ENCODE peak calls at places on chromosomes 2 and 18, in eight cellular contexts. I is gastrocnemius medialis; P is WTC11; Q is activated T-cell treated with anti-CD3 and anti-CD28 coated beads, Interleukin-2, amount 50 U/mL, for 4 hours; E is CD8-positive, alpha-beta T cell; O is stimulated activated effector memory CD8-positive, alpha-beta T cell treated with anti-CD3 and anti-CD28 coated beads, Interleukin-12 subunit alpha, Interleukin-12 subunit beta, amount 100 ng/mL, for 72 hours; S is left cardiac atrium; X is psoas muscle. N is an unnamed sample.

GRCh38 chr2:3112131-3112530 is 265.5 kb downstream of the EIPR1 start:
- ATAC-seq in P (no peak), O (no peak), S (no peak), Q (no peak), X (no peak), E (no peak), I (no peak), N (no peak)

GRCh38 chr2:26989156-26989555 is 18.7 kb downstream of the MAPRE3 start:
- ATAC-seq in S (no peak), Q (no peak), P (no peak), I (no peak), O (no peak), X (no peak), E (no peak), N (no peak)

GRCh38 chr2:144239306-144239705 is 280.6 kb downstream of the ZEB2 start:
- ATAC-seq in E (no peak), Q (no peak), X (no peak), O (peak), S (no peak), I (no peak), P (no peak), N (no peak)

GRCh38 chr18:52190195-52190594 is 149.8 kb upstream of the DCC start:
- ATAC-seq in X (no peak), Q (no peak), O (no peak), S (no peak), E (no peak), P (no peak), I (no peak), N (no peak)

GRCh38 chr2:62208758-62209114 is 12.8 kb downstream of the B3GNT2 start:
- ATAC-seq in X (no peak), P (no peak), S (no peak), E (peak), O (peak), I (no peak), Q (peak), N (no peak)

GRCh38 chr18:39841133-39842041 is 2113.6 kb upstream of the PIK3C3 start:
- ATAC-seq in P (peak), Q (no peak), O (no peak), X (no peak), E (no peak), I (no peak), S (peak), N (no peak)

GRCh38 chr2:111120253-111121027 is at the start of gene BCL2L11:
- ATAC-seq in E (peak), Q (peak), P (peak), O (peak), S (peak), X (peak), I (peak), N (peak)

GRCh38 chr2:237178396-237178795 is 92.7 kb downstream of the COPS8 start:
- ATAC-seq in S (no peak), Q (no peak), X (no peak), E (no peak), P (no peak), I (no peak), O (no peak), N (no peak)

N was measured in stimulated activated memory B cell treated with anti-CD40 and anti-IgM and Interleukin-4, amounts not matched to agents 10 μg/mL and 1 μg/mL and 100 μg/mL, for 72 hours.